ENCODE peak calls at places on chromosome 20, in five cellular contexts. X, C, W, E and I are unnamed samples.

GRCh38 chr20:20076297-20077065 is 24.1 kb downstream of the CFAP61 start:
- DNase-seq in X (peak; percentile 78), C (no peak), W (no peak), E (no peak), I (no peak)

GRCh38 chr20:36717657-36718056 is 28.2 kb downstream of the NDRG3 start:
- DNase-seq in X (peak; percentile 8), C (peak; percentile 7), W (peak; percentile 17), E (no peak), I (peak; percentile 50)

GRCh38 chr20:21574443-21574842 is 60.6 kb upstream of the NKX2-2 start:
- DNase-seq in X (no peak), C (no peak), W (no peak), E (no peak), I (no peak)

GRCh38 chr20:50585214-50585613 is 75.0 kb downstream of the PTPN1 start:
- DNase-seq in X (no peak), C (no peak), W (no peak), E (no peak), I (no peak)

GRCh38 chr20:17662333-17663039 is 19.6 kb downstream of the RRBP1 start:
- DNase-seq in X (peak; percentile 96), C (no peak), W (no peak), E (peak; percentile 52), I (no peak)

GRCh38 chr20:20259534-20259933 is 108.4 kb upstream of the INSM1 start:
- DNase-seq in X (no peak), C (no peak), W (no peak), E (no peak), I (no peak)

GRCh38 chr20:53202781-53203180 is 230.6 kb downstream of the TSHZ2 start:
- DNase-seq in X (no peak), C (no peak), W (no peak), E (no peak), I (no peak)

GRCh38 chr20:47795214-47795667 is 10.0 kb upstream of the SULF2 start:
- DNase-seq in X (peak; percentile 42), C (no peak), W (no peak), E (no peak), I (no peak)

GRCh38 chr20:16711859-16712258 is 18.0 kb upstream of the SNRPB2 start:
- DNase-seq in X (peak; percentile 7), C (no peak), W (no peak), E (no peak), I (no peak)

GRCh38 chr20:50744143-50744792 is 12.9 kb downstream of the PARD6B start:
- DNase-seq in X (peak; percentile 93), C (no peak), W (no peak), E (no peak), I (peak; percentile 65)

GRCh38 chr20:64047968-64048401 is 1.5 kb downstream of the SOX18 start:
- DNase-seq in X (no peak), C (no peak), W (no peak), E (no peak), I (no peak)
- H3K4me3 ChIP-seq in X (no peak overlapping the region), C (no peak overlapping the region), W (no peak overlapping the region), E (no peak overlapping the region), I (no peak overlapping the region)

GRCh38 chr20:46708172-46708860 is 1.1 kb upstream of the SLC2A10 start:
- DNase-seq in X (no peak), C (no peak), W (no peak), E (peak; percentile 73), I (peak; percentile 27)

GRCh38 chr20:46712056-46712636 is 2.7 kb downstream of the SLC2A10 start:
- DNase-seq in X (no peak), C (no peak), W (no peak), E (no peak), I (peak; percentile 52)

GRCh38 chr20:46710149-46710913 is 882 bp downstream of the SLC2A10 start:
- DNase-seq in X (no peak), C (no peak), W (no peak), E (no peak), I (no peak)

GRCh38 chr20:46709055-46709458 is 392 bp upstream of the SLC2A10 start:
- DNase-seq in X (no peak), C (no peak), W (no peak), E (no peak), I (no peak)

DNA sequence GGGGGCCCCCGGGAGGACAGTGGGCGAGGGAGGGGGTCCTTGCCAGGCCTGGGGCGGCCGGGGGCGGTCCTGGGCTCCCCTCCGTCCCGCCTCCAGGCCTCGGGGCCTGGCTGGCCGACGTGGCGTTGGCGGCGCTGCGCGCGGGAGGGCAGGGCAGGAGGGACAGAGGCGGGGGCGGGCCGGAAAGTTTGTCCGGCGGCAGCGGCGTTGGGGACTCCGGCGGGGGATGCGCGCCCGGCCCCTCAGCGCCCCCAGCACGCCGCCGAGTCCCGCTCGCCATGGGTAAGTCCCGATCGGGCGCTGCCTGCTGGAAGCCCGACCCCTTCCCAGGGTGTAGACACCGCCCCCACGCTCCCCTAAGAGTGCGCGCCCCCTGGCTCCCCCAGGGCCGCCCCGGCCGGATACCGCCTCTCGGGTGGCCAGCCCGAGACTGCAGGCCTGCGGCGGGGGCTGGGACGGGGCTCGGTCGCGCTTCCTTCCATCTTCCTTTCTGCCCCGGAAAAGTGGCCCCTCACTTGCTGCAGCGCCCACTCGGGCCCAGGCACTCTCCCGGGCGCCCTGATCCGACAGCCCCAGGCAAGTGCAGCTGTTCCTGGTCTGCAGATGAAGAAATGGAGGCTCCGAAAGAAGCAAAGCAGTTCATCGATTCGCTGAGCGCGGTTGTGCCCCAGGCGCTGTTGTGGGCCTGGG is at the start of gene SLC2A10:
- DNase-seq in X (peak; percentile 75), C (peak; percentile 5), W (no peak), E (peak; percentile 88), I (no peak)
- H3K4me3 ChIP-seq in X (peak within 1 kb of the TSS; percentile 39), C (no peak within 1 kb of the TSS), W (no peak within 1 kb of the TSS), E (peak within 1 kb of the TSS; percentile 64), I (no peak within 1 kb of the TSS)

GRCh38 chr20:52104546-52105044 is 87.0 kb downstream of the ZFP64 start:
- DNase-seq in X (peak; percentile 27), C (no peak), W (no peak), E (no peak), I (no peak)
- H3K4me3 ChIP-seq in X (peak overlapping the region; percentile 24), C (peak overlapping the region; percentile 37), W (peak overlapping the region; percentile 24), E (peak overlapping the region; percentile 5), I (no peak overlapping the region)

GRCh38 chr20:49318430-49319203 is 40.8 kb upstream of the ZNFX1 start:
- DNase-seq in X (no peak), C (peak; percentile 26), W (peak; percentile 11), E (peak; percentile 63), I (peak; percentile 19)
- H3K4me3 ChIP-seq in X (peak overlapping the region; percentile 40), C (peak overlapping the region; percentile 49), W (peak overlapping the region; percentile 47), E (no peak overlapping the region), I (peak overlapping the region; percentile 41)

DNA sequence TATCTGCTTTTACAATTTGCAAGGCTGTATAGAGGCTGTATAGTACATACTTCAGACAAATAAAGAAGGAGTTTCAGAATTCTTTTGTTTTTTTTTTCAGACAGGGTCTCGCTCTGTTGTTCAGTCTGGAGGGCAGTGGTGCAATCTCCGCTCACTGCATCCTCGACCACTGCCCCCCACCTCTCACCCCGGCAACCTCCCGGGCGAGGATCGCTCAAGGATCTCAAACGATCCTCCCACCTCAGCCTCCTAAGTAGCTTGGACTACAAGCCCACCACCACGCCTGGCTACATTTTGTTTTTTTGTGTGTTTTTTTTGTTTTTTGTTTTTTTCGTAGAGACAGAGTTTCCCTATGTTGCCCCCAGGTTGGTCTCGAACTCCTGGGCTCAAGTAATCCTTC is 1.8 kb downstream of the FASTKD5 start:
- DNase-seq in X (no peak), C (no peak), W (no peak), E (no peak), I (no peak)
- H3K4me3 ChIP-seq in X (peak overlapping the region; percentile 72), C (peak overlapping the region; percentile 24), W (peak overlapping the region; percentile 8), E (no peak overlapping the region), I (no peak overlapping the region)

GRCh38 chr20:31475472-31476312 is 604 bp downstream of the REM1 start:
- DNase-seq in X (no peak), C (no peak), W (no peak), E (no peak), I (no peak)

GRCh38 chr20:31476648-31477220 is 1.6 kb downstream of the REM1 start:
- DNase-seq in X (peak; percentile 32), C (no peak), W (no peak), E (no peak), I (no peak)

GRCh38 chr20:31475032-31475431 is at the start of the genes DEFB124 and REM1:
- DNase-seq in X (no peak), C (no peak), W (no peak), E (no peak), I (no peak)

GRCh38 chr20:31474097-31474436 is 860 bp downstream of the DEFB124 start:
- DNase-seq in X (no peak), C (no peak), W (no peak), E (no peak), I (no peak)

DNA sequence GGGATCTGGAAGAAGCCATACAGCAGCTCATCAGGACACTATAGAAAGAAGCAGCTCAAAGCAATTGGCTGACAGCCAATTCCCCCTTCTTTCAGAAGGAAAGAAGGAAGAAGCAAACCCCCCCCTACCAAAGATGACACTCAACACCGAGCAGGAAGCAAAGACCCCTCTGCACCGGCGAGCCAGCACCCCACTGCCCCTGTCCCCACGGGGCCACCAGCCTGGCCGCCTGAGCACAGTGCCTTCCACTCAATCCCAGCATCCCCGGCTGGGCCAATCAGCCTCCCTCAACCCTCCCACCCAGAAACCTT is 1.2 kb downstream of the REM1 start:
- DNase-seq in X (no peak), C (no peak), W (no peak), E (no peak), I (no peak)
- H3K4me3 ChIP-seq in X (no peak overlapping the region), C (no peak overlapping the region), W (no peak overlapping the region), E (no peak overlapping the region), I (no peak overlapping the region)

GRCh38 chr20:44616604-44616964 is 34.2 kb downstream of the PKIG start:
- DNase-seq in X (no peak), C (no peak), W (no peak), E (no peak), I (no peak)
- H3K4me3 ChIP-seq in X (no peak overlapping the region), C (no peak overlapping the region), W (no peak overlapping the region), E (no peak overlapping the region), I (no peak overlapping the region)